ENCODE peak calls at places on chromosomes 2 and 18, in five cellular contexts. One of them, this sample, is unnamed.

GRCh38 chr2:46818819-46819218 is 96.8 kb downstream of the MCFD2 start:
- DNase-seq in Calu3: no peak
- DNase-seq in GM04504: no peak
- DNase-seq in activated naive CD4-positive, alpha-beta T cell: no peak
- DNase-seq in HFFc6: no peak
- DNase-seq in this sample: no peak

GRCh38 chr2:37501121-37501520 is 156.7 kb downstream of the QPCT start:
- DNase-seq in Calu3: no peak
- DNase-seq in GM04504: no peak
- DNase-seq in activated naive CD4-positive, alpha-beta T cell: no peak
- DNase-seq in HFFc6: no peak
- DNase-seq in this sample: no peak

GRCh38 chr2:191165190-191165643 is 14.4 kb upstream of the STAT4 start:
- DNase-seq in Calu3: no peak
- DNase-seq in GM04504: no peak
- DNase-seq in activated naive CD4-positive, alpha-beta T cell: no peak
- DNase-seq in HFFc6: peak
- DNase-seq in this sample: no peak

GRCh38 chr2:11159574-11160170 is 4.4 kb downstream of the SLC66A3 start:
- DNase-seq in Calu3: no peak
- DNase-seq in GM04504: no peak
- DNase-seq in activated naive CD4-positive, alpha-beta T cell: no peak
- DNase-seq in HFFc6: no peak
- DNase-seq in this sample: no peak

GRCh38 chr18:24657461-24657860 is 197.0 kb downstream of the HRH4 start:
- DNase-seq in Calu3: no peak
- DNase-seq in GM04504: no peak
- DNase-seq in activated naive CD4-positive, alpha-beta T cell: no peak
- DNase-seq in HFFc6: no peak
- DNase-seq in this sample: no peak

GRCh38 chr2:15780234-15780633 is 160.1 kb upstream of the MYCN start:
- DNase-seq in Calu3: no peak
- DNase-seq in GM04504: no peak
- DNase-seq in activated naive CD4-positive, alpha-beta T cell: no peak
- DNase-seq in HFFc6: no peak
- DNase-seq in this sample: no peak

GRCh38 chr2:74440005-74440377 is 1.7 kb downstream of the RTKN start:
- DNase-seq in Calu3: peak
- DNase-seq in GM04504: no peak
- DNase-seq in activated naive CD4-positive, alpha-beta T cell: no peak
- DNase-seq in HFFc6: peak
- DNase-seq in this sample: peak

GRCh38 chr18:27400001-27400400 is 214.9 kb upstream of the CHST9 start:
- DNase-seq in Calu3: peak
- DNase-seq in GM04504: no peak
- DNase-seq in activated naive CD4-positive, alpha-beta T cell: no peak
- DNase-seq in HFFc6: no peak
- DNase-seq in this sample: no peak

GRCh38 chr18:9417081-9417841 is 58.1 kb upstream of the RALBP1 start:
- DNase-seq in Calu3: peak
- DNase-seq in GM04504: no peak
- DNase-seq in activated naive CD4-positive, alpha-beta T cell: no peak
- DNase-seq in HFFc6: no peak
- DNase-seq in this sample: no peak

GRCh38 chr2:43367014-43367782 is 140.8 kb upstream of the ZFP36L2 start:
- DNase-seq in Calu3: no peak
- DNase-seq in GM04504: no peak
- DNase-seq in activated naive CD4-positive, alpha-beta T cell: no peak
- DNase-seq in HFFc6: no peak
- DNase-seq in this sample: no peak

GRCh38 chr2:49044680-49045079 is 109.6 kb downstream of the FSHR start:
- DNase-seq in Calu3: no peak
- DNase-seq in GM04504: no peak
- DNase-seq in activated naive CD4-positive, alpha-beta T cell: no peak
- DNase-seq in HFFc6: no peak
- DNase-seq in this sample: no peak

GRCh38 chr2:159045545-159046454 is 77.4 kb downstream of the TANC1 start:
- DNase-seq in Calu3: no peak
- DNase-seq in GM04504: no peak
- DNase-seq in activated naive CD4-positive, alpha-beta T cell: no peak
- DNase-seq in HFFc6: no peak
- DNase-seq in this sample: no peak